ENCODE peak calls at places on chromosomes 12 and 14, in six cellular contexts. M is stomach, L is kidney, Z is A549, C is ovary, E is psoas muscle. N is an unnamed sample.

GRCh38 chr12:110039085-110039807 is 9.1 kb downstream of the C12orf76 start:
- DNase-seq in M (peak), L (no peak), Z (peak), C (no peak), E (no peak), N (no peak)

GRCh38 chr14:34794941-34795340 is 80.2 kb downstream of the BAZ1A start:
- DNase-seq in M (no peak), L (no peak), Z (no peak), C (no peak), E (no peak), N (no peak)

GRCh38 chr12:93638095-93638494 is 39.1 kb upstream of the CRADD start:
- DNase-seq in M (no peak), L (no peak), Z (no peak), C (no peak), E (no peak), N (no peak)

GRCh38 chr12:57224278-57224972 is 5.1 kb upstream of the SHMT2 start:
- DNase-seq in M (no peak), L (no peak), Z (no peak), C (no peak), E (no peak), N (no peak)

GRCh38 chr14:74695406-74695805 is 17.5 kb downstream of the AREL1 start:
- DNase-seq in M (no peak), L (no peak), Z (no peak), C (no peak), E (no peak), N (no peak)

GRCh38 chr12:95336387-95337067 is 118.9 kb downstream of the VEZT start:
- DNase-seq in M (peak), L (peak), Z (peak), C (peak), E (peak), N (peak)

GRCh38 chr12:47082963-47083621 is 3.3 kb upstream of the AMIGO2 start:
- DNase-seq in M (no peak), L (no peak), Z (peak), C (no peak), E (no peak), N (no peak)

GRCh38 chr12:89181271-89181920 is 170.9 kb downstream of the DUSP6 start:
- DNase-seq in M (no peak), L (no peak), Z (peak), C (no peak), E (no peak), N (no peak)

GRCh38 chr12:51972849-51973273 is 21.4 kb downstream of the ACVR1B start:
- DNase-seq in M (peak), L (no peak), Z (no peak), C (no peak), E (peak), N (peak)

GRCh38 chr14:94474581-94475031 is 1.4 kb downstream of the SERPINA9 start:
- DNase-seq in M (no peak), L (no peak), Z (peak), C (no peak), E (no peak), N (no peak)

GRCh38 chr12:49347307-49348237 is 884 bp downstream of the DNAJC22 start:
- DNase-seq in M (peak), L (peak), Z (peak), C (peak), E (peak), N (peak)

GRCh38 chr12:64157110-64157509 is 65.0 kb downstream of the KICS2 start:
- DNase-seq in M (no peak), L (no peak), Z (no peak), C (no peak), E (no peak), N (no peak)

GRCh38 chr12:64157610-64158009 is 64.5 kb downstream of the KICS2 start:
- DNase-seq in M (no peak), L (no peak), Z (no peak), C (no peak), E (no peak), N (no peak)

GRCh38 chr12:64160718-64161060 is 61.4 kb downstream of the KICS2 start:
- DNase-seq in M (no peak), L (no peak), Z (no peak), C (no peak), E (no peak), N (no peak)

GRCh38 chr12:64160021-64160717 is 61.9 kb downstream of the KICS2 start:
- DNase-seq in M (no peak), L (no peak), Z (no peak), C (no peak), E (no peak), N (no peak)
- H3K27ac ChIP-seq in M (no peak), L (no peak), Z (peak), C (no peak), E (no peak), N (no peak)

GRCh38 chr14:56487761-56488160 is 91.8 kb upstream of the TMEM260 start:
- DNase-seq in M (no peak), L (no peak), Z (no peak), C (no peak), E (no peak), N (no peak)

GRCh38 chr14:56491299-56492285 is 88.0 kb upstream of the TMEM260 start:
- DNase-seq in M (no peak), L (no peak), Z (peak), C (peak), E (no peak), N (no peak)

GRCh38 chr14:56487090-56487667 is 92.4 kb upstream of the TMEM260 start:
- DNase-seq in M (no peak), L (no peak), Z (peak), C (no peak), E (no peak), N (no peak)

GRCh38 chr14:56488306-56488705 is 91.3 kb upstream of the TMEM260 start:
- DNase-seq in M (no peak), L (no peak), Z (no peak), C (no peak), E (no peak), N (no peak)

DNA sequence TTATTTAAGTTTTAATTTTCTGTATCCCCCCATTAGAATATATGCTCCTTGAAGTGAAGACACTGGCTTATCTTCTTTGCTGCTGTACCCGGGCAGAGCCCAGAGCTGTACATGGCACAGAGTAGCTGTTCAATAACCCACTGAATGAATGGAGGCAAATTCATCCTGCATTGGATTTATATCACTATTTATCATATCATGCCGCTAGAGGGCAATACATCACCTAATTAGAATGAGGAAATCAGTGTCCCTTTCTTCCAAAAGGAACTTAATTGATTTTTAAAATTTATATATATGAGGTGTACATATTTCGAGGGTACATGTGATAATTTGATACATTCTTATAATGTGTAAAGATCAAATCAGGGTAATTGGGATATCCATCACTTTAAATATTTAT is 89.2 kb upstream of the TMEM260 start:
- DNase-seq in M (no peak), L (no peak), Z (peak), C (no peak), E (no peak), N (no peak)
- TF ChIP-seq CTCF in M (no peak), L (peak), Z (peak), C (no peak), E (peak), N (peak)

GRCh38 chr12:127150479-127150878 is 1116.5 kb upstream of the TMEM132C start:
- DNase-seq in M (no peak), L (no peak), Z (no peak), C (no peak), E (no peak), N (no peak)
- H3K27ac ChIP-seq in M (no peak), L (no peak), Z (no peak), C (no peak), E (no peak), N (no peak)

GRCh38 chr12:12611512-12612306 is at the start of gene CREBL2:
- DNase-seq in M (peak), L (peak), Z (peak), C (peak), E (peak), N (peak)
- TF ChIP-seq CTCF in M (no peak), L (no peak), Z (no peak), C (no peak), E (no peak), N (no peak)

GRCh38 chr12:114916531-114916930 is 232.6 kb upstream of the TBX3 start:
- DNase-seq in M (no peak), L (no peak), Z (no peak), C (no peak), E (no peak), N (no peak)

GRCh38 chr12:114916124-114916523 is 232.1 kb upstream of the TBX3 start:
- DNase-seq in M (no peak), L (no peak), Z (peak), C (no peak), E (no peak), N (no peak)

GRCh38 chr12:114912811-114913210 is 228.8 kb upstream of the TBX3 start:
- DNase-seq in M (no peak), L (no peak), Z (no peak), C (no peak), E (no peak), N (no peak)

GRCh38 chr12:114911196-114911595 is 227.2 kb upstream of the TBX3 start:
- DNase-seq in M (no peak), L (no peak), Z (no peak), C (no peak), E (no peak), N (no peak)

DNA sequence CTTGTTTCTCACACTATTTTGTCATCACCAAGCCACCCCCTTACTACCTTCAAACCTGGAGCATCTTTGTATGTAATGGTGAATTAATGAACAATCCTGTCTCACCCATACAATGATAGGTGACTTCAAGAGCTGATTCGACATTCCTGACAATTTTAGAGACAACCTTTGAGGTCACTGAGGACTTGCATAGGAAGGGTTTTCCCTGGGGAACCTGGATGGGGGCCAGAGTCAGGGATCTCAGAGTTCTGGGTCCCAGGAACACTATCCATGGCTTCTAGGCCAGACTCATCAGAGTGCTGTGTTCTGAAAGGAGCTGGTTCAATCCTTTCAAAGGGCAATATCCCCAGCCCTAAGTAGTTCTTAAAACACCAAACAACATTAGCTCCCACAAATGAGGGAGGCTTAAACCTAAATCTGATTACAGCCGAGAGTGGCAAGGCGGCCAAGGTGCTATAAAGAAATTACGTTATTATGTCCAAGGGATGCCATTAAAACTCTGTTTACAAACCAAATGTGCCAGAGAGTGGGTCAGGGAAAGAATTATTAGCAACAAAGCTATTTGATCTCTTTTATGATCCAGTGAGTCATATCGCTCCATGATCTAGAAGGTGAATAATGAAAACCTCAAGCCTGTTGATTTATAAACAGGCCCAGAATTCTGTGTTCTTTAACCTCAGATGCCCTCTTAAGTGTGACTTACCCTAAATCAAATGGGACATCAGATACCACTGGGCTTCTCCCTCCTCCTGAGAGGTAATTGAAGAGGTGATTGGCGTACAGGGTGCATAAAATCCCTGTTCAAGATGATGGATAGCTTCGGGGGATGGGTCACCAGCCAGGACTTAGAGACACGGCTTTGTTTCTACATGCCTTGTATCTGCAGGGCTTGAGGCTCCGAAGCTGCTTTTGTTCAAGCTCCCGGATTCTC is 230.2 kb upstream of the TBX3 start:
- DNase-seq in M (no peak), L (no peak), Z (peak), C (no peak), E (no peak), N (no peak)
- H3K27ac ChIP-seq in M (no peak), L (no peak), Z (peak), C (no peak), E (peak), N (no peak)

N was measured in upper lobe of right lung.